ENCODE peak calls at places on chromosomes 12 and 14, in six cellular contexts. N is IMR-90, E is trophoblast cell, W is neuronal stem cell, D is H1, L is H9. Y is an unnamed sample.

GRCh38 chr12:121443193-121443829 is 43.4 kb downstream of the RNF34 start:
- DNase-seq in N (peak), E (peak), W (peak), D (peak), L (peak), Y (peak)

GRCh38 chr12:20442322-20442721 is 74.0 kb downstream of the PDE3A start:
- DNase-seq in N (no peak), E (no peak), W (no peak), D (no peak), L (no peak), Y (no peak)

GRCh38 chr14:66998013-66998412 is 191.2 kb upstream of the GARIN2 start:
- DNase-seq in N (no peak), E (no peak), W (no peak), D (no peak), L (no peak), Y (no peak)

GRCh38 chr12:64392221-64392620 is 1.7 kb upstream of the C12orf56 start:
- DNase-seq in N (peak), E (peak), W (no peak), D (no peak), L (no peak), Y (peak)

GRCh38 chr12:82688035-82688501 is 1.4 kb downstream of the TMTC2 start:
- DNase-seq in N (no peak), E (no peak), W (no peak), D (no peak), L (no peak), Y (peak)

GRCh38 chr12:65765436-65765813 is 58.9 kb upstream of the HMGA2 start:
- DNase-seq in N (peak), E (no peak), W (no peak), D (no peak), L (no peak), Y (peak)

GRCh38 chr12:123958462-123958861 is 14.2 kb downstream of the CCDC92 start:
- DNase-seq in N (no peak), E (no peak), W (no peak), D (no peak), L (no peak), Y (peak)

GRCh38 chr14:21043387-21044105 is 1.4 kb downstream of the RNASE7 start:
- DNase-seq in N (no peak), E (no peak), W (no peak), D (no peak), L (no peak), Y (no peak)

GRCh38 chr12:127928615-127929014 is 338.4 kb upstream of the TMEM132C start:
- DNase-seq in N (no peak), E (no peak), W (no peak), D (no peak), L (no peak), Y (peak)

GRCh38 chr12:89551747-89552146 is 25.9 kb upstream of the POC1B start:
- DNase-seq in N (no peak), E (no peak), W (no peak), D (no peak), L (no peak), Y (no peak)

GRCh38 chr12:120997448-120997847 is 18.8 kb downstream of the C12orf43 start:
- DNase-seq in N (no peak), E (no peak), W (no peak), D (no peak), L (no peak), Y (no peak)

GRCh38 chr14:22813145-22813544 is 2.1 kb downstream of the SLC7A7 start:
- DNase-seq in N (no peak), E (no peak), W (no peak), D (no peak), L (no peak), Y (no peak)

GRCh38 chr14:22811752-22812151 is 3.5 kb downstream of the SLC7A7 start:
- DNase-seq in N (peak), E (peak), W (no peak), D (no peak), L (no peak), Y (peak)

GRCh38 chr14:22812744-22813143 is 2.5 kb downstream of the SLC7A7 start:
- DNase-seq in N (no peak), E (no peak), W (no peak), D (peak), L (peak), Y (no peak)

GRCh38 chr14:22814373-22814772 is 862 bp downstream of the SLC7A7 start:
- DNase-seq in N (no peak), E (no peak), W (no peak), D (no peak), L (no peak), Y (no peak)

DNA sequence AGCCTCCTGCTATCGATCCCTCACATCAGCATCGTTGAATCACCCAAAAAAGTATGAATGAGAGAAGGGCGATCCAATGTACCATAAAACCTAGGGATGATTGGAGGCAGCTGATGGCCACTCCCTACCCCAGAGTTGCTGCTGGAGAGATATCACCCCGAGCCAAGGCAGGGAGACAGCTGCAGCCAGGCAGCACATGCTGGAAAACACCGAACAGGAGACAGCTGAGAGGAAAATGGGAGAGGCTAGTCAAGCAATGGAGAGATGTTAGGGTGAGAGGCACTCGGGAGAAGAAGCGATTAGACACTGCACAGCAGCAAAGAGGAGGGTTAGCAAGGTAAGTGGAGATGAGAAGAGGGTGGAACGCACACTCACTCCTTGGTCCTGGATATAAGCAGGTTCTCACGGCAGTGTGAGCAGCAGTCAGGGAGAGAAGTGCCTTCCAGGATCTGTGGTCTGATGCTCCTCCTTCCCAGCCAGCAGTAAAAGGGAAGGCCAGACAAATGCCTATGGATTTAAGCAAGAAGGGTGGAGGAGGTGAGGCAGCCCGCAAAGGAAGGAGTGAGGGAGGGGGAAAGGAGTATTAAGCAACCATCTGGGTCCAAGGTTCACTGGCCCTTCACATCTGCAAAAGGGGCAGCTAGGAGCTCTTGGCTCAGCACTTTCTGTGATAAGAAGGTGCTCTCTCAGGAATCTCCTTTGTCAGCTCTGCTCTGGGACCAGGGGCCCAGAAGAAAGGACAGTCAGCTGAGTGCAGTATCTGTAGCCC is at the start of gene SLC7A7:
- DNase-seq in N (no peak), E (peak), W (no peak), D (no peak), L (peak), Y (peak)
- H2AK5ac ChIP-seq in N (peak), E (peak), W (no peak), D (peak), L (no peak), Y (peak)

GRCh38 chr12:100266802-100267602 is at the start of the genes DEPDC4 and SCYL2:
- DNase-seq in N (peak), E (peak), W (peak), D (peak), L (peak), Y (peak)
- H3K4ac ChIP-seq in N (peak), E (peak), W (peak), D (no peak), L (no peak), Y (peak)

GRCh38 chr12:106945261-106945851 is 10.4 kb upstream of the TMEM263 start:
- DNase-seq in N (no peak), E (no peak), W (no peak), D (no peak), L (no peak), Y (no peak)
- H4K91ac ChIP-seq in N (no peak), E (no peak), W (no peak), D (no peak), L (no peak), Y (no peak)

DNA sequence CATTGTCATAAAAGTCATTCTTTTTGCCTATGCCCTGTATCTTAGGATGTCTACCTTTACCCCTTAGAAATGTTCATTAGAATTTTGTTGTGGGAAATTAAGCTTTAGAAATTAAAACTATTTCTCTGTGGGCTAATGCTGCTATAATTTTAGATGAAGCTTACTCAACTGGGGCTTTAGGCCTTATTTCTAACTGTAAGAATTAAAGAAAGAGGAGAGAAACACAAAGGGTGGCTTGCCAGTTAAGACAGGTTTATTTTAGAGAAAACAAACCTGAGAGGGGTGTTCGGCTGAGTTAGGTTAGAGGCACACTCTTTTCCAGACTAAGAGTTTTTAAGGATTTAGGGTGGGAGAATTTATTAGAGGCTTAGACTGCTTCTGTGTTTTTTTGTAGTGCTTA is 6.4 kb downstream of the TRIP11 start:
- DNase-seq in N (no peak), E (no peak), W (no peak), D (no peak), L (no peak), Y (no peak)
- H2AK5ac ChIP-seq in N (no peak), E (no peak), W (no peak), D (no peak), L (no peak), Y (no peak)

DNA sequence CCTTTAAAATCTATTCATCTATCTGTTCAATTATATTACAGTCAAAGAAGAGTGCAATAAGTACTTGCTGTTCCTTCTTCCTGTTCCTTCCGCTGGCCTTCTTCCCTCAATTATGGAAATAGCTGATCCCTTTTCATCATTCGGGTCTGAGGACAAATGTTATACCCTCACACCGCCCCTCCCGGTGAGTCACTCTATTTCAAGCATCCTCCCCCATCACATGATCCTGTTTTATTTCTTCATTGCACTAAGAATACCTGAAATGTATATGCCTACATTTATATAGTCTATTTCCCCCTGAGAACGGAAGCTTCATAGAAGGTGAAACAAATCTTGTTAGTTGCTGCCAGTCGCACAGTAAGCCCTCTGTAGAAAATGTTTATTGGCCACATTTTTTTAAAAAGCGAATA is 2.5 kb downstream of the SLC38A1 start:
- DNase-seq in N (peak), E (peak), W (no peak), D (no peak), L (no peak), Y (peak)
- H3K4ac ChIP-seq in N (peak), E (peak), W (no peak), D (no peak), L (no peak), Y (peak)

GRCh38 chr14:103194256-103195045 is 71.2 kb downstream of the TNFAIP2 start:
- DNase-seq in N (peak), E (peak), W (no peak), D (no peak), L (no peak), Y (peak)
- H4K91ac ChIP-seq in N (no peak), E (no peak), W (no peak), D (no peak), L (no peak), Y (no peak)

GRCh38 chr12:109476807-109477184 is 304 bp downstream of the KCTD10 start:
- DNase-seq in N (no peak), E (no peak), W (no peak), D (no peak), L (no peak), Y (peak)

GRCh38 chr12:109477185-109477962 is at the start of the genes KCTD10 and UBE3B:
- DNase-seq in N (peak), E (peak), W (peak), D (peak), L (peak), Y (peak)

GRCh38 chr12:109477963-109478315 is 505 bp downstream of the UBE3B start:
- DNase-seq in N (no peak), E (no peak), W (no peak), D (no peak), L (no peak), Y (no peak)

GRCh38 chr12:109475121-109475520 is 2.0 kb downstream of the KCTD10 start:
- DNase-seq in N (no peak), E (no peak), W (no peak), D (no peak), L (no peak), Y (no peak)

GRCh38 chr12:109475993-109476806 is 900 bp downstream of the KCTD10 start:
- DNase-seq in N (no peak), E (no peak), W (no peak), D (no peak), L (no peak), Y (no peak)
- H2AK5ac ChIP-seq in N (peak), E (peak), W (peak), D (no peak), L (no peak), Y (peak)